ENCODE peak calls at places on chromosomes 2 and 18, in ten cellular contexts. C is CD8-positive, alpha-beta memory T cell; J is fibroblast of the aortic adventitia; F is C1 segment of cervical spinal cord; H is G401; E is GM10248; P is tibial artery; M is MV-4-11; G is frontal cortex; L is astrocyte of the spinal cord. Z is an unnamed sample.

GRCh38 chr18:76765649-76766048 is 56.7 kb upstream of the ZNF236 start:
- DNase-seq in C (no peak), J (no peak), F (no peak), E (no peak), M (no peak), H (no peak), L (peak), G (no peak), P (no peak), Z (no peak)

GRCh38 chr2:237874585-237875161 is 15.2 kb downstream of the RAMP1 start:
- DNase-seq in E (no peak), P (peak), M (no peak), C (no peak), F (no peak), G (no peak), H (no peak), L (peak), J (peak), Z (no peak)

GRCh38 chr2:232896111-232896510 is 26.0 kb downstream of the SNORC start:
- DNase-seq in M (no peak), E (no peak), L (no peak), C (no peak), P (peak), F (no peak), H (no peak), J (no peak), G (no peak), Z (no peak)

GRCh38 chr18:12928149-12928548 is 19.7 kb upstream of the SEH1L start:
- DNase-seq in L (no peak), G (no peak), C (no peak), E (no peak), H (no peak), J (no peak), P (no peak), M (no peak), F (no peak), Z (no peak)

GRCh38 chr2:240613781-240614180 is 11.5 kb upstream of the GPR35 start:
- DNase-seq in F (no peak), G (no peak), P (no peak), M (no peak), E (no peak), J (no peak), H (no peak), C (no peak), L (no peak), Z (no peak)

GRCh38 chr2:171810409-171810993 is 83.5 kb downstream of the SLC25A12 start:
- DNase-seq in P (no peak), C (no peak), E (no peak), J (peak), G (no peak), M (no peak), H (no peak), L (peak), F (no peak), Z (no peak)

GRCh38 chr2:107717666-107718065 is 109.0 kb upstream of the RGPD4 start:
- DNase-seq in E (no peak), G (no peak), C (no peak), J (no peak), L (no peak), F (no peak), H (no peak), M (no peak), P (no peak), Z (no peak)

GRCh38 chr2:108184421-108184820 is 55.3 kb upstream of the SULT1C3 start:
- DNase-seq in G (no peak), L (peak), J (peak), M (peak), F (no peak), P (no peak), C (no peak), H (no peak), E (no peak), Z (no peak)

GRCh38 chr2:20666364-20667150 is at the start of gene GDF7:
- DNase-seq in P (peak), E (no peak), C (no peak), F (no peak), L (no peak), H (no peak), J (peak), M (no peak), G (peak), Z (peak)

GRCh38 chr2:121237980-121238665 is 46.9 kb downstream of the TFCP2L1 start:
- DNase-seq in M (no peak), J (no peak), G (no peak), E (no peak), C (no peak), P (peak), L (peak), F (no peak), H (no peak), Z (no peak)

GRCh38 chr2:88690591-88691338 is 708 bp upstream of the RPIA start:
- DNase-seq in J (no peak), G (no peak), P (no peak), F (no peak), H (no peak), L (no peak), E (peak), C (peak), M (no peak), Z (peak)

GRCh38 chr2:237065062-237065360 is 20.7 kb upstream of the COPS8 start:
- DNase-seq in J (no peak), P (no peak), E (no peak), F (no peak), M (peak), H (no peak), C (no peak), L (no peak), G (no peak), Z (no peak)

GRCh38 chr2:114192362-114192761 is 250.1 kb upstream of the DPP10 start:
- DNase-seq in L (no peak), M (peak), G (no peak), H (no peak), J (peak), F (no peak), P (no peak), C (no peak), E (no peak), Z (no peak)

GRCh38 chr2:112954364-112954763 is 23.4 kb upstream of the IL36G start:
- DNase-seq in G (no peak), P (no peak), C (no peak), J (no peak), M (no peak), F (no peak), H (no peak), E (no peak), L (no peak), Z (no peak)

GRCh38 chr2:240794178-240794721 is 25.8 kb downstream of the KIF1A start:
- DNase-seq in C (no peak), P (no peak), M (no peak), G (no peak), L (no peak), J (no peak), E (no peak), F (no peak), H (no peak), Z (no peak)

GRCh38 chr2:162591403-162592083 is 247.0 kb downstream of the KCNH7 start:
- DNase-seq in H (no peak), C (no peak), G (no peak), F (no peak), M (peak), L (no peak), J (no peak), P (no peak), E (no peak), Z (no peak)

GRCh38 chr2:108615480-108616090 is 81.3 kb downstream of the LIMS1 start:
- DNase-seq in L (no peak), E (no peak), F (no peak), P (no peak), M (no peak), J (no peak), H (no peak), C (no peak), G (no peak), Z (no peak)

GRCh38 chr2:136310005-136310495 is 192.1 kb upstream of the CXCR4 start:
- DNase-seq in J (no peak), L (no peak), G (no peak), C (no peak), H (peak), M (no peak), E (no peak), F (no peak), P (no peak), Z (peak)

GRCh38 chr2:203463176-203463797 is 71.8 kb downstream of the RAPH1 start:
- DNase-seq in C (no peak), M (no peak), P (no peak), H (peak), F (no peak), J (peak), L (peak), E (no peak), G (no peak), Z (no peak)

GRCh38 chr2:9658972-9659371 is 28.2 kb upstream of the YWHAQ start:
- DNase-seq in J (no peak), F (no peak), P (no peak), M (no peak), G (no peak), H (no peak), E (no peak), C (no peak), L (peak), Z (no peak)

GRCh38 chr18:75845413-75845812 is 417.9 kb upstream of the SMIM21 start:
- DNase-seq in E (no peak), J (no peak), C (no peak), P (no peak), G (no peak), F (no peak), L (no peak), H (no peak), M (no peak), Z (no peak)

GRCh38 chr2:119475225-119475856 is 43.7 kb downstream of the TMEM37 start:
- DNase-seq in F (no peak), E (no peak), M (no peak), H (no peak), P (no peak), J (no peak), G (no peak), L (no peak), C (no peak), Z (no peak)

Z was measured in GM13976.